ENCODE peak calls at places on chromosomes 1 and 21, in six cellular contexts. U is left colon; Q is CD4-positive, alpha-beta T cell; P is stimulated activated CD4-positive, alpha-beta T cell treated with anti-CD3 and anti-CD28 coated beads, Interleukin-2, amount 100 ng/mL, for 48 hours; D is CD8-positive, alpha-beta T cell; T is retina. A is an unnamed sample.

GRCh38 chr1:197736689-197737088 is 38.6 kb downstream of the DENND1B start:
- DNase-seq in T (no peak), Q (no peak), D (no peak), P (no peak), U (no peak), A (no peak)

GRCh38 chr1:230622151-230622550 is 20.1 kb upstream of the COG2 start:
- DNase-seq in P (no peak), D (no peak), U (no peak), T (no peak), Q (no peak), A (no peak)

GRCh38 chr1:169451425-169451824 is 24.2 kb upstream of the CCDC181 start:
- DNase-seq in P (no peak), D (no peak), Q (no peak), T (no peak), U (no peak), A (no peak)

GRCh38 chr1:100178092-100178491 is at the start of gene LRRC39:
- DNase-seq in Q (no peak), T (no peak), U (no peak), P (no peak), D (no peak), A (no peak)

GRCh38 chr1:161089938-161090337 is 580 bp upstream of the NECTIN4 start:
- DNase-seq in Q (no peak), T (no peak), U (peak; percentile 5), P (no peak), D (no peak), A (no peak)

GRCh38 chr21:41656946-41657525 is 109.8 kb downstream of the RIPK4 start:
- DNase-seq in D (no peak), T (no peak), U (no peak), Q (no peak), P (no peak), A (no peak)

GRCh38 chr1:203425668-203425999 is 50.0 kb upstream of the PRELP start:
- DNase-seq in D (no peak), Q (no peak), U (no peak), T (no peak), P (no peak), A (no peak)

GRCh38 chr1:36204347-36204909 is 19.8 kb upstream of the THRAP3 start:
- DNase-seq in Q (no peak), P (no peak), U (no peak), D (no peak), T (no peak), A (peak; percentile 46)

GRCh38 chr1:212606734-212607205 is 1.8 kb upstream of the ATF3 start:
- DNase-seq in D (peak; percentile 30), P (peak; percentile 25), U (peak; percentile 86), T (peak; percentile 64), Q (peak; percentile 35), A (no peak)

GRCh38 chr1:24905355-24905978 is 24.6 kb downstream of the RUNX3 start:
- DNase-seq in D (no peak), Q (no peak), T (no peak), U (peak; percentile 7), P (no peak), A (no peak)